ENCODE peak calls at places on chromosomes 3 and 15, in eight cellular contexts. B is body of pancreas, O is PC-9, L is BJ, Q is choroid plexus epithelial cell, Y is tibial artery, A is colonic mucosa, C is mesothelial cell of epicardium. D is an unnamed sample.
A peak's percentile ranks its signal among the peaks of the same experiment; 100 is the strongest.

GRCh38 chr3:24145481-24145880 is 200.4 kb downstream of the NR1D2 start:
- DNase-seq in B (no peak), O (no peak), L (no peak), Q (peak; percentile 15), Y (no peak), A (no peak), C (no peak), D (no peak)

GRCh38 chr3:193732391-193732790 is 139.4 kb downstream of the OPA1 start:
- DNase-seq in B (no peak), O (peak; percentile 40), L (peak; percentile 9), Q (peak; percentile 36), Y (no peak), A (no peak), C (no peak), D (no peak)

GRCh38 chr15:92656089-92656488 is 514 bp upstream of the FAM174B start:
- DNase-seq in B (no peak), O (no peak), L (no peak), Q (no peak), Y (no peak), A (no peak), C (no peak), D (no peak)

GRCh38 chr3:123088360-123088759 is 21.5 kb downstream of the PDIA5 start:
- DNase-seq in B (no peak), O (no peak), L (no peak), Q (no peak), Y (no peak), A (no peak), C (no peak), D (no peak)

GRCh38 chr3:110419096-110419495 is 652.5 kb upstream of the NECTIN3 start:
- DNase-seq in B (no peak), O (no peak), L (no peak), Q (peak; percentile 21), Y (no peak), A (no peak), C (no peak), D (no peak)

GRCh38 chr3:53672987-53673386 is 173.2 kb downstream of the CHDH start:
- DNase-seq in B (no peak), O (no peak), L (no peak), Q (no peak), Y (no peak), A (no peak), C (no peak), D (no peak)

GRCh38 chr3:125416235-125416634 is 41.1 kb upstream of the ZNF148 start:
- DNase-seq in B (no peak), O (no peak), L (no peak), Q (no peak), Y (no peak), A (no peak), C (no peak), D (no peak)

GRCh38 chr15:70947369-70948335 is 55.0 kb downstream of the LRRC49 start:
- DNase-seq in B (no peak), O (no peak), L (no peak), Q (no peak), Y (no peak), A (no peak), C (no peak), D (no peak)

GRCh38 chr3:150737874-150738679 is 24.9 kb downstream of the SIAH2 start:
- DNase-seq in B (peak; percentile 82), O (peak; percentile 71), L (no peak), Q (peak; percentile 71), Y (no peak), A (no peak), C (no peak), D (no peak)

GRCh38 chr3:157336252-157337009 is 100.2 kb upstream of the PTX3 start:
- DNase-seq in B (no peak), O (no peak), L (no peak), Q (no peak), Y (no peak), A (no peak), C (no peak), D (no peak)

GRCh38 chr3:192080336-192080735 is 619.4 kb downstream of the PYDC2 start:
- DNase-seq in B (no peak), O (no peak), L (no peak), Q (no peak), Y (no peak), A (no peak), C (no peak), D (no peak)

GRCh38 chr3:52143616-52144015 is 10.6 kb downstream of the POC1A start:
- DNase-seq in B (no peak), O (no peak), L (no peak), Q (no peak), Y (no peak), A (no peak), C (no peak), D (no peak)

GRCh38 chr3:34352932-34353331 is 554.5 kb downstream of the PDCD6IP start:
- DNase-seq in B (no peak), O (no peak), L (no peak), Q (no peak), Y (no peak), A (no peak), C (no peak), D (no peak)

GRCh38 chr15:41796457-41796856 is 22.2 kb downstream of the MAPKBP1 start:
- DNase-seq in B (no peak), O (no peak), L (peak; percentile 81), Q (peak; percentile 43), Y (no peak), A (no peak), C (no peak), D (no peak)

GRCh38 chr3:123313889-123314288 is 112.1 kb downstream of the SEC22A start:
- DNase-seq in B (no peak), O (no peak), L (no peak), Q (no peak), Y (no peak), A (no peak), C (no peak), D (no peak)

GRCh38 chr3:133756716-133757694 is 10.8 kb downstream of the TF start:
- DNase-seq in B (no peak), O (no peak), L (no peak), Q (no peak), Y (no peak), A (no peak), C (no peak), D (no peak)

GRCh38 chr3:188169826-188170455 is 16.0 kb downstream of the LPP start:
- DNase-seq in B (no peak), O (peak; percentile 5), L (no peak), Q (no peak), Y (no peak), A (no peak), C (no peak), D (no peak)

GRCh38 chr3:109910772-109911171 is 573.4 kb upstream of the DPPA4 start:
- DNase-seq in B (no peak), O (peak; percentile 44), L (no peak), Q (no peak), Y (no peak), A (no peak), C (no peak), D (no peak)

GRCh38 chr15:51647128-51647562 is 24.6 kb upstream of the DMXL2 start:
- DNase-seq in B (peak; percentile 21), O (no peak), L (no peak), Q (peak; percentile 31), Y (peak; percentile 78), A (peak; percentile 75), C (no peak), D (peak; percentile 79)

GRCh38 chr15:70271422-70272088 is 173.8 kb upstream of the TLE3 start:
- DNase-seq in B (peak; percentile 37), O (peak; percentile 93), L (peak; percentile 81), Q (peak; percentile 99), Y (peak; percentile 85), A (no peak), C (no peak), D (peak; percentile 88)

GRCh38 chr3:119497824-119498187 is 541 bp upstream of the TIMMDC1 start:
- DNase-seq in B (peak; percentile 34), O (no peak), L (no peak), Q (peak; percentile 38), Y (no peak), A (peak; percentile 60), C (peak; percentile 43), D (no peak)

DNA sequence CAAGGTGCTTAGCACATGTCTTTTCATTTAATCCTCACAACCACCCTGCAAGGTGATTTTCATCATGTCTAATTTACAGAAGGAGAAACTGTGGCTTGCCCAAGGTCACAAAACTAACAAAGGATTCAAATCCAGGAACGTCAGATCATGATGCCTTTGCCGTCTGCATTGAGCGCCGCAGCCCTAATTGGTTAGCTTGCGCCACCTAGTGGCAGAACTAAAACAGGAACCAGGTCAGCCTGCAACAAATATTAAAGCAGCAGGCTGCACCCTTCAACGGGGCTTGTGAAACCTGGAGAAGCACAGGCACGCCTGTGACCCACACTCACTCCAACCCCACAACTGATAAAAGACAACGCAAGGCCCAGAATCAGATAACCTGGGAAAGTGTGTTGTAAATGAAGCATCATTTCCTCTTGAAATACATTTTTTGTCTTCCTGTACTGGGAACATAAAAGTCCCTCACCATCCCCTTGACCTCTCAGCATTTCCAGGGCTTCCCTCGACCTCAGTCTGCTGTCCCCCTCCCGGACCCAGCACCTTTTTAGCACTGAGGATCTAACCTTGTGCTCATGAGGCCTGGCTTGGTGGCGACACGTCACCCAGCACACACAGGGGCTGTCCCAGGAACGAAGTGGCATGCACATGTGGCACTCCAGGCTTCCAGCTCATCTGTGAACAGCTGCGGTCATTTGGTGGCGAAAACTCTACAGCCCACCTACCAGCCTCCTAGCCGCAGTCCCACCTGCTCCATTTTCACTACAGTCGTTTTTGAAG is 17.3 kb downstream of the DPH3 start:
- DNase-seq in B (peak; percentile 82), O (peak; percentile 57), L (peak; percentile 14), Q (peak; percentile 90), Y (peak; percentile 83), A (peak; percentile 84), C (peak; percentile 82), D (peak; percentile 71)
- TF ChIP-seq CTCF in B (peak; percentile 87), O (peak; percentile 98), L (peak; percentile 90), Q (peak; percentile 96), Y (peak; percentile 94), A (peak; percentile 90), C (peak; percentile 91), D (peak; percentile 94)

GRCh38 chr3:71879089-71879488 is 94.1 kb upstream of the PROK2 start:
- DNase-seq in B (no peak), O (no peak), L (no peak), Q (no peak), Y (no peak), A (no peak), C (no peak), D (no peak)
- TF ChIP-seq CTCF in B (no peak), O (no peak), L (no peak), Q (peak; percentile 20), Y (no peak), A (no peak), C (no peak), D (no peak)

GRCh38 chr3:115236496-115236895 is 89.4 kb upstream of the ZBTB20 start:
- DNase-seq in B (no peak), O (no peak), L (no peak), Q (no peak), Y (no peak), A (no peak), C (no peak), D (no peak)
- TF ChIP-seq CTCF in B (no peak), O (no peak), L (no peak), Q (no peak), Y (no peak), A (no peak), C (no peak), D (no peak)

DNA sequence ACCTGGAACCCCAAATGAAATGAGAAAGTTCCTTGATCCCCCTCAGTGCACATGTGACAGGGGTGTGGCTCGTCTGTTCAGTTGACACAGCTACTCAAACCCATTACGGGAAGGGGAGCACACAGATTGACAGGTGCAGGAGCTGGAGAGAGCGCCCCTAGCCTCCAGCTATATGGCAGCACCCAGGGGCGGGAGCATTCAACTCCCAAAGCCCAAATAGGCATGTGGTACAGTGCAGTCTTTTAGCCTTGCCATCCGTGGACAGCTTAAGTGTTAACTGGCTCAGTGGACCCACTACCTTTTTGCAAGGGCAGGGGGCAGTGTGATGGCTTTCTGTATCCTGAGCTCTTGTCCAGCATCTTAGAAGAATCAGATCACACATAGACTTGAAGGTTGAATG is 1374.2 kb upstream of the ALCAM start:
- DNase-seq in B (no peak), O (no peak), L (no peak), Q (peak; percentile 3), Y (no peak), A (no peak), C (no peak), D (no peak)
- TF ChIP-seq CTCF in B (no peak), O (no peak), L (no peak), Q (peak; percentile 21), Y (no peak), A (no peak), C (no peak), D (no peak)